ENCODE peak calls at places on chromosomes 11 and 22, in four cellular contexts. Q, Z, Y and L are unnamed samples.

GRCh38 chr11:77372736-77373135 is 71.2 kb upstream of the GDPD4 start:
- DNase-seq in Q (no peak), Z (no peak), Y (no peak), L (no peak)

GRCh38 chr11:47466201-47466600 is 17.3 kb upstream of the RAPSN start:
- DNase-seq in Z (no peak), Y (no peak), Q (no peak), L (no peak)

GRCh38 chr11:10639350-10639749 is 54.2 kb downstream of the IRAG1 start:
- DNase-seq in Z (no peak), Y (no peak), Q (no peak), L (no peak)

GRCh38 chr11:102447941-102448868 is 4.4 kb downstream of the TMEM123 start:
- DNase-seq in Q (no peak), Z (no peak), Y (no peak), L (no peak)

GRCh38 chr22:21018314-21018713 is 3.3 kb downstream of the P2RX6 start:
- DNase-seq in Q (no peak), Y (no peak), Z (no peak), L (no peak)

GRCh38 chr11:34345012-34345804 is 12.6 kb downstream of the ABTB2 start:
- DNase-seq in Q (peak; percentile 77), Z (no peak), Y (no peak), L (no peak)

GRCh38 chr11:134514354-134514951 is 102.4 kb upstream of the B3GAT1 start:
- DNase-seq in Y (no peak), Z (no peak), Q (no peak), L (peak; percentile 18)

GRCh38 chr22:49936018-49936972 is 17.9 kb downstream of the CRELD2 start:
- DNase-seq in Y (no peak), Q (no peak), Z (peak; percentile 52), L (peak; percentile 90)

GRCh38 chr11:11555228-11555627 is 66.6 kb downstream of the GALNT18 start:
- DNase-seq in Z (peak; percentile 53), Y (no peak), Q (no peak), L (no peak)

GRCh38 chr11:19842505-19842904 is 129.9 kb downstream of the NAV2 start:
- DNase-seq in Y (no peak), Z (no peak), Q (no peak), L (no peak)

GRCh38 chr22:50613291-50613981 is 12.8 kb downstream of the MAPK8IP2 start:
- DNase-seq in Z (no peak), Y (no peak), Q (no peak), L (no peak)

GRCh38 chr11:45097721-45098493 is 48.5 kb upstream of the PRDM11 start:
- DNase-seq in Y (peak; percentile 81), Z (peak; percentile 93), Q (no peak), L (peak; percentile 74)

GRCh38 chr22:38230108-38230825 is 28.5 kb downstream of the MAFF start:
- DNase-seq in Y (no peak), Q (peak; percentile 44), Z (peak; percentile 47), L (no peak)

GRCh38 chr11:57566035-57566504 is 1.4 kb downstream of the UBE2L6 start:
- DNase-seq in Y (no peak), Z (no peak), Q (no peak), L (no peak)

GRCh38 chr22:43974028-43974545 is 18.8 kb downstream of the SAMM50 start:
- DNase-seq in Q (no peak), Y (no peak), Z (no peak), L (no peak)

GRCh38 chr11:57644748-57645715 is 4.7 kb downstream of the YPEL4 start:
- DNase-seq in Z (peak; percentile 92), Y (peak; percentile 86), Q (no peak), L (peak; percentile 80)

GRCh38 chr22:48742191-48742555 is 1085.5 kb downstream of the BRD1 start:
- DNase-seq in Q (no peak), Y (no peak), Z (no peak), L (peak; percentile 16)

GRCh38 chr11:116742104-116742503 is 30.7 kb downstream of the BUD13 start:
- DNase-seq in Y (no peak), Z (no peak), Q (no peak), L (no peak)

GRCh38 chr11:17932472-17932871 is 80.4 kb downstream of the SERGEF start:
- DNase-seq in Z (no peak), Q (no peak), Y (no peak), L (no peak)

GRCh38 chr22:36245805-36246356 is 6.6 kb upstream of the APOL2 start:
- DNase-seq in Z (no peak), Y (no peak), Q (no peak), L (no peak)

GRCh38 chr22:38018938-38019827 is 34.8 kb upstream of the SOX10 start:
- DNase-seq in Z (no peak), Y (no peak), Q (no peak), L (no peak)

GRCh38 chr22:35033635-35034296 is 32.2 kb upstream of the ISX start:
- DNase-seq in Z (no peak), Y (no peak), Q (no peak), L (no peak)

GRCh38 chr11:111347002-111347722 is 31.9 kb downstream of the POU2AF1 start:
- DNase-seq in Z (no peak), Q (peak; percentile 58), Y (no peak), L (no peak)

GRCh38 chr22:38271927-38272372 is 860 bp downstream of the TMEM184B start:
- DNase-seq in Y (no peak), Z (peak; percentile 39), Q (no peak), L (no peak)

GRCh38 chr11:68524213-68524612 is 63.7 kb downstream of the PPP6R3 start:
- DNase-seq in Q (peak; percentile 57), Z (no peak), Y (no peak), L (no peak)

GRCh38 chr11:134734894-134735293 is 322.9 kb upstream of the B3GAT1 start:
- DNase-seq in Z (no peak), Q (no peak), Y (no peak), L (no peak)

GRCh38 chr11:117856892-117857291 is 19.6 kb downstream of the FXYD6 start:
- DNase-seq in Z (no peak), Q (no peak), Y (no peak), L (no peak)

GRCh38 chr11:62908468-62909072 is 12.6 kb downstream of the CHRM1 start:
- DNase-seq in Z (no peak), Q (no peak), Y (no peak), L (no peak)

GRCh38 chr11:99686838-99687237 is 666.1 kb downstream of the CNTN5 start:
- DNase-seq in Q (no peak), Y (no peak), Z (no peak), L (no peak)

GRCh38 chr11:40293655-40294342 is 1165.7 kb downstream of the LRRC4C start:
- DNase-seq in Z (peak; percentile 90), Q (peak; percentile 56), Y (peak; percentile 69), L (no peak)

GRCh38 chr11:67006029-67006884 is 16.7 kb upstream of the SYT12 start:
- DNase-seq in Y (peak; percentile 26), Z (peak; percentile 23), Q (no peak), L (no peak)

GRCh38 chr11:72411623-72412532 is 22.5 kb downstream of the CLPB start:
- DNase-seq in Q (no peak), Z (peak; percentile 38), Y (peak; percentile 21), L (no peak)

GRCh38 chr11:120807414-120808150 is 216.3 kb upstream of the TBCEL start:
- DNase-seq in Z (no peak), Q (peak; percentile 46), Y (no peak), L (no peak)

GRCh38 chr11:66313321-66314185 is 3.3 kb downstream of the CD248 start:
- DNase-seq in Z (peak; percentile 85), Y (no peak), Q (no peak), L (no peak)

GRCh38 chr22:40651563-40652501 is 15.3 kb upstream of the MRTFA start:
- DNase-seq in Y (peak; percentile 80), Q (peak; percentile 96), Z (peak; percentile 69), L (peak; percentile 92)
- TF ChIP-seq CTCF in Y (no peak), Q (no peak), Z (no peak), L (no peak)

GRCh38 chr22:19891350-19892248 is 36.9 kb upstream of the GNB1L start:
- DNase-seq in Q (peak; percentile 90), Z (peak; percentile 95), Y (no peak), L (no peak)
- TF ChIP-seq CTCF in Q (peak; percentile 17), Z (peak; percentile 29), Y (no peak), L (no peak)

DNA sequence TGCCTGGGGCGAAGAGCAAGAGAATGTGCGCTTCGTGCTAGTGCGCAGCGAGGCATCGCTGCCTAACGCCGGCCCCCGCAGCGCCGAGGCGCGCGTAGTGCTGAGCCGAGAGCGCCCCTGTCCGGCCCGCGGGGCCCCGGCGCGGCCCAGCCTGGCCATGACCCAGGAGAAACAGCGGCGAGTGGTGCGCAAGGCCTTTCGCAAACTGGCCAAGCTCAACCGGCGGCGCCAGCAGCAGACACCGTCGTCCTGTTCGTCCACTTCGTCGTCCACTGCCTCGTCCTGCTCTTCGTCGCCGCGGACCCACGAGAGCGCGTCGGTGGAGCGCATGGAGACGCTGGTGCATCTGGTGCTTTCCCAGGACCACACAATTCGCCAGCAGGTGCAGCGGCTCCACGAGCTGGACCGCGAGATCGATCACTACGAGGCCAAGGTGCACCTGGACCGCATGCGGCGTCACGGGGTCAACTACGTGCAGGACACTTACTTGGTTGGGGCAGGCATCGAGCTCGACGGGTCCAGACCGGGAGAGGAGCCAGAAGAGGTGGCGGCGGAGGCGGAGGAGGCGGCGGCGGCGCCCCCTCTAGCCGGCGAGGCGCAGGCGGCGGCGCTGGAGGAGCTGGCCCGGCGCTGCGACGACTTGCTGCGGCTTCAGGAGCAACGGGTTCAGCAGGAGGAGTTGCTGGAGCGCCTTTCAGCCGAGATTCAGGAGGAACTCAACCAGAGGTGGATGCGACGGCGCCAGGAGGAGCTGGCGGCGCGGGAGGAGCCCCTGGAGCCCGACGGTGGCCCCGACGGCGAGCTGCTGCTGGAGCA is 1.0 kb downstream of the RASSF10 start:
- DNase-seq in Z (peak; percentile 83), Q (no peak), Y (peak; percentile 37), L (no peak)
- TF ChIP-seq CTCF in Z (peak; percentile 17), Q (no peak), Y (peak; percentile 18), L (no peak)

GRCh38 chr11:125287467-125288232 is 123.1 kb downstream of the PKNOX2 start:
- DNase-seq in Q (no peak), Y (no peak), Z (peak; percentile 33), L (no peak)

GRCh38 chr11:125282596-125282914 is 118.0 kb downstream of the PKNOX2 start:
- DNase-seq in Z (no peak), Y (no peak), Q (no peak), L (no peak)

GRCh38 chr11:125286486-125286885 is 121.9 kb downstream of the PKNOX2 start:
- DNase-seq in Q (no peak), Y (no peak), Z (no peak), L (no peak)

GRCh38 chr11:125284209-125284608 is 119.7 kb downstream of the PKNOX2 start:
- DNase-seq in Y (no peak), Q (no peak), Z (no peak), L (no peak)

DNA sequence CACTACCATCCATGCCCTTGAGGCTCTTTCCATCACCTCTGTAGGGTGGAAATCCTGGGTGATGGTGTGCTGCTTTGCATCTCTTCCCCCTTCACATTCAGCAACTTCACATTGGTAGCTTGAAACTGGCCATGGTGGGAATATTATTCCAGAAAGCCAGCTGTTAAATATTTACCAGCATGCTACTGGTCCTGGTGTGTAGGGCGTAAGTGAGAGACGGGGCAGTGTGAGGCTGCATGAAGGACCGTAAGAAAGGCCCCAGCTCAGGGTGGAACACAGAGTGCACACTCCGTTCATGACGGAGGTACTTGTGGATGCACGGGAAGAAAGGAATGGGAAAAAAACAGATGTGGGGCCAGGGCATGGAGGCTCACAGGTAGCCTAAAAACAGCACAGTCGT is 121.3 kb downstream of the PKNOX2 start:
- DNase-seq in Q (no peak), Y (no peak), Z (no peak), L (no peak)
- TF ChIP-seq CTCF in Q (no peak), Y (no peak), Z (no peak), L (no peak)